ENCODE peak calls at places on chromosome 21, in nine cellular contexts. O is stimulated activated CD4-positive, alpha-beta T cell treated with anti-CD3 and anti-CD28 coated beads, Interleukin-1b, Interleukin-23, amount 100 ng/mL, for 4 hours; E is transverse colon; K is HT-29; F is NAMALWA; L is breast epithelium; Z is EL; Y is NCI-H1092; W is heart left ventricle. D is an unnamed sample.

GRCh38 chr21:44729336-44730027 is 18.1 kb upstream of the TSPEAR start:
- DNase-seq in O (no peak), E (no peak), K (no peak), F (no peak), L (no peak), Z (no peak), Y (no peak), W (no peak), D (no peak)

GRCh38 chr21:30717105-30717504 is 1.5 kb downstream of the KRTAP21-3 start:
- DNase-seq in O (no peak), E (no peak), K (no peak), F (no peak), L (no peak), Z (no peak), Y (no peak), W (no peak), D (no peak)

GRCh38 chr21:28142692-28143091 is 850.0 kb downstream of the LTN1 start:
- DNase-seq in O (no peak), E (no peak), K (no peak), F (no peak), L (no peak), Z (peak), Y (no peak), W (no peak), D (no peak)

GRCh38 chr21:43031121-43031624 is 44.5 kb downstream of the CBS start:
- DNase-seq in O (no peak), E (no peak), K (no peak), F (no peak), L (no peak), Z (no peak), Y (no peak), W (no peak), D (no peak)

GRCh38 chr21:36959020-36959835 is 7.2 kb downstream of the HLCS start:
- DNase-seq in O (no peak), E (no peak), K (no peak), F (no peak), L (no peak), Z (no peak), Y (no peak), W (no peak), D (no peak)

GRCh38 chr21:46347791-46348381 is 23.9 kb downstream of the PCNT start:
- DNase-seq in O (no peak), E (no peak), K (no peak), F (peak), L (no peak), Z (no peak), Y (no peak), W (peak), D (no peak)

GRCh38 chr21:46289655-46290178 is 3.6 kb downstream of the YBEY start:
- DNase-seq in O (no peak), E (no peak), K (no peak), F (no peak), L (no peak), Z (no peak), Y (no peak), W (no peak), D (no peak)

GRCh38 chr21:33069994-33070811 is at the start of gene OLIG1:
- DNase-seq in O (peak), E (no peak), K (no peak), F (no peak), L (no peak), Z (peak), Y (peak), W (peak), D (no peak)